ENCODE peak calls at places on chromosomes 7 and 10, in four cellular contexts. One of them, this sample, is unnamed.

GRCh38 chr10:24009736-24010135 is 199.2 kb upstream of the KIAA1217 start:
- DNase-seq in T follicular helper cell: no peak
- DNase-seq in neural crest cell: no peak
- DNase-seq in KBM-7: no peak
- DNase-seq in this sample: no peak

GRCh38 chr7:103752995-103753394 is 236.5 kb downstream of the RELN start:
- DNase-seq in neural crest cell: no peak
- DNase-seq in T follicular helper cell: no peak
- DNase-seq in KBM-7: no peak
- DNase-seq in this sample: no peak

GRCh38 chr10:17022898-17023297 is 106.7 kb downstream of the CUBN start:
- DNase-seq in T follicular helper cell: no peak
- DNase-seq in KBM-7: no peak
- DNase-seq in neural crest cell: no peak
- DNase-seq in this sample: no peak

GRCh38 chr10:72509206-72509799 is 116.6 kb downstream of the MICU1 start:
- DNase-seq in T follicular helper cell: no peak
- DNase-seq in KBM-7: no peak
- DNase-seq in neural crest cell: no peak
- DNase-seq in this sample: no peak

GRCh38 chr7:28533731-28534531 is 121.6 kb downstream of the CREB5 start:
- DNase-seq in T follicular helper cell: no peak
- DNase-seq in neural crest cell: peak; percentile 29
- DNase-seq in KBM-7: no peak
- DNase-seq in this sample: no peak

GRCh38 chr7:47799529-47799928 is 148.7 kb downstream of the PKD1L1 start:
- DNase-seq in T follicular helper cell: no peak
- DNase-seq in neural crest cell: no peak
- DNase-seq in KBM-7: no peak
- DNase-seq in this sample: no peak

GRCh38 chr7:118280319-118281012 is 56.0 kb downstream of the ANKRD7 start:
- DNase-seq in neural crest cell: no peak
- DNase-seq in KBM-7: no peak
- DNase-seq in T follicular helper cell: no peak
- DNase-seq in this sample: no peak

GRCh38 chr10:100372415-100373297 is 25.6 kb downstream of the SCD start:
- DNase-seq in T follicular helper cell: no peak
- DNase-seq in neural crest cell: no peak
- DNase-seq in KBM-7: no peak
- DNase-seq in this sample: no peak

GRCh38 chr7:54860843-54861242 is 101.8 kb upstream of the SEC61G start:
- DNase-seq in T follicular helper cell: no peak
- DNase-seq in KBM-7: no peak
- DNase-seq in neural crest cell: no peak
- DNase-seq in this sample: no peak

GRCh38 chr10:9189448-9189847 is 1135.0 kb downstream of the GATA3 start:
- DNase-seq in neural crest cell: no peak
- DNase-seq in T follicular helper cell: no peak
- DNase-seq in KBM-7: no peak
- DNase-seq in this sample: no peak

This sample was measured in NK-92 treated with Interleukin-12 subunit alpha and Interleukin-12 subunit beta, amount 100 ng/mL, for 24 hours.